ENCODE peak calls at places on chromosomes 3 and 15, in eight cellular contexts. H is IMR-90, T is Peyer's patch, D is adipocyte, E is neural progenitor cell, F is suprapubic skin, J is kidney, Z is body of pancreas. A is an unnamed sample. For H3K36me3, the result is how much of the 10 kb centered on the place peaks cover.

GRCh38 chr15:85004551-85004950 is 22.9 kb downstream of the PDE8A start:
- DNase-seq in H (no peak), T (no peak), D (no peak), E (no peak), F (no peak), J (no peak), Z (no peak), A (no peak)

GRCh38 chr3:50339485-50340196 is 995 bp downstream of the RASSF1 start:
- DNase-seq in H (peak), T (no peak), D (no peak), E (no peak), F (no peak), J (no peak), Z (no peak), A (no peak)

GRCh38 chr3:100556656-100557310 is 52.6 kb upstream of the ADGRG7 start:
- DNase-seq in H (peak), T (no peak), D (peak), E (no peak), F (no peak), J (no peak), Z (no peak), A (no peak)

GRCh38 chr3:53495518-53496501 is 1.4 kb downstream of the CACNA1D start:
- DNase-seq in H (no peak), T (peak), D (no peak), E (peak), F (no peak), J (peak), Z (peak), A (peak)

GRCh38 chr3:35932995-35933394 is 293.7 kb downstream of the ARPP21 start:
- DNase-seq in H (peak), T (no peak), D (peak), E (no peak), F (no peak), J (no peak), Z (no peak), A (peak)

GRCh38 chr3:156614642-156615511 is 59.5 kb upstream of the TIPARP start:
- DNase-seq in H (peak), T (no peak), D (peak), E (no peak), F (no peak), J (no peak), Z (no peak), A (peak)

GRCh38 chr3:19734453-19734852 is 199.6 kb downstream of the EFHB start:
- DNase-seq in H (no peak), T (peak), D (no peak), E (no peak), F (no peak), J (no peak), Z (no peak), A (no peak)

GRCh38 chr15:95511680-95512079 is 818.8 kb upstream of the NR2F2 start:
- DNase-seq in H (peak), T (no peak), D (peak), E (no peak), F (no peak), J (no peak), Z (no peak), A (no peak)

GRCh38 chr3:123813876-123814275 is 70.3 kb downstream of the MYLK start:
- DNase-seq in H (no peak), T (no peak), D (peak), E (no peak), F (no peak), J (no peak), Z (no peak), A (no peak)

GRCh38 chr3:139655880-139656279 is 21.9 kb downstream of the NMNAT3 start:
- DNase-seq in H (no peak), T (no peak), D (peak), E (no peak), F (no peak), J (no peak), Z (no peak), A (no peak)

GRCh38 chr3:143283432-143284128 is 164.0 kb downstream of the CHST2 start:
- DNase-seq in H (no peak), T (no peak), D (no peak), E (no peak), F (no peak), J (no peak), Z (no peak), A (no peak)

GRCh38 chr15:55791576-55792400 is 48.8 kb upstream of the PRTG start:
- DNase-seq in H (peak), T (no peak), D (peak), E (no peak), F (no peak), J (no peak), Z (no peak), A (no peak)

GRCh38 chr15:101054991-101055390 is 135.8 kb downstream of the LRRK1 start:
- DNase-seq in H (no peak), T (no peak), D (no peak), E (no peak), F (peak), J (peak), Z (no peak), A (no peak)

GRCh38 chr15:75049392-75049791 is 26.0 kb downstream of the PPCDC start:
- DNase-seq in H (peak), T (peak), D (no peak), E (no peak), F (no peak), J (peak), Z (peak), A (peak)

GRCh38 chr15:84981711-84982300 is at the start of gene PDE8A:
- DNase-seq in H (peak), T (peak), D (peak), E (peak), F (peak), J (peak), Z (peak), A (peak)

GRCh38 chr15:88622605-88622975 is 1.4 kb downstream of the AEN start:
- DNase-seq in H (no peak), T (no peak), D (no peak), E (no peak), F (no peak), J (no peak), Z (no peak), A (no peak)

GRCh38 chr3:16366581-16366980 is 101.6 kb downstream of the OXNAD1 start:
- DNase-seq in H (no peak), T (no peak), D (no peak), E (no peak), F (no peak), J (no peak), Z (no peak), A (no peak)

GRCh38 chr3:13497386-13497785 is 17.3 kb downstream of the HDAC11 start:
- DNase-seq in H (no peak), T (no peak), D (peak), E (no peak), F (peak), J (peak), Z (no peak), A (no peak)

GRCh38 chr3:164806188-164806587 is 272.1 kb downstream of the SI start:
- DNase-seq in H (no peak), T (no peak), D (peak), E (no peak), F (no peak), J (no peak), Z (no peak), A (no peak)

GRCh38 chr3:51568041-51568440 is 29.5 kb downstream of the RAD54L2 start:
- DNase-seq in H (no peak), T (no peak), D (peak), E (peak), F (no peak), J (no peak), Z (no peak), A (no peak)

GRCh38 chr15:26759991-26760390 is 12.9 kb downstream of the GABRB3 start:
- DNase-seq in H (no peak), T (no peak), D (no peak), E (no peak), F (no peak), J (no peak), Z (no peak), A (no peak)

GRCh38 chr3:58072046-58072445 is 63.8 kb downstream of the FLNB start:
- DNase-seq in H (peak), T (no peak), D (peak), E (no peak), F (peak), J (no peak), Z (no peak), A (no peak)

GRCh38 chr3:44825264-44825925 is 36.3 kb upstream of the TMEM42 start:
- DNase-seq in H (peak), T (no peak), D (peak), E (no peak), F (no peak), J (no peak), Z (no peak), A (no peak)

GRCh38 chr15:40115670-40116093 is 7.0 kb upstream of the BMF start:
- DNase-seq in H (no peak), T (no peak), D (no peak), E (no peak), F (no peak), J (peak), Z (peak), A (peak)

GRCh38 chr3:71658131-71658530 is 67.1 kb downstream of the EIF4E3 start:
- DNase-seq in H (peak), T (no peak), D (peak), E (no peak), F (peak), J (peak), Z (peak), A (peak)

GRCh38 chr15:85598718-85599398 is 195.9 kb downstream of the KLHL25 start:
- DNase-seq in H (no peak), T (no peak), D (no peak), E (peak), F (no peak), J (no peak), Z (no peak), A (no peak)

GRCh38 chr3:65402597-65402996 is 636.1 kb downstream of the MAGI1 start:
- DNase-seq in H (peak), T (no peak), D (peak), E (no peak), F (no peak), J (no peak), Z (no peak), A (no peak)

GRCh38 chr3:125150525-125151436 is 61.8 kb downstream of the SLC12A8 start:
- DNase-seq in H (peak), T (no peak), D (no peak), E (peak), F (no peak), J (no peak), Z (peak), A (no peak)

GRCh38 chr3:39124876-39125836 is 17.7 kb downstream of the TTC21A start:
- DNase-seq in H (peak), T (peak), D (peak), E (peak), F (no peak), J (peak), Z (peak), A (no peak)

GRCh38 chr3:47009225-47010049 is 30.0 kb downstream of the NBEAL2 start:
- DNase-seq in H (peak), T (peak), D (peak), E (peak), F (peak), J (peak), Z (peak), A (peak)

GRCh38 chr15:40151991-40152390 is 8.9 kb upstream of the BUB1B start:
- DNase-seq in H (no peak), T (no peak), D (no peak), E (no peak), F (no peak), J (no peak), Z (no peak), A (no peak)

GRCh38 chr3:161273589-161274218 is 52.6 kb downstream of the NMD3 start:
- DNase-seq in H (peak), T (no peak), D (peak), E (peak), F (no peak), J (no peak), Z (peak), A (no peak)

GRCh38 chr3:107404727-107405519 is 27.7 kb downstream of the CCDC54 start:
- DNase-seq in H (peak), T (no peak), D (peak), E (no peak), F (no peak), J (no peak), Z (no peak), A (no peak)

GRCh38 chr15:57330619-57331018 is 45.7 kb upstream of the CGNL1 start:
- DNase-seq in H (peak), T (no peak), D (no peak), E (no peak), F (no peak), J (no peak), Z (no peak), A (no peak)

GRCh38 chr3:36295206-36295760 is 85.0 kb upstream of the STAC start:
- DNase-seq in H (no peak), T (no peak), D (no peak), E (no peak), F (no peak), J (no peak), Z (no peak), A (no peak)

GRCh38 chr3:9949115-9949514 is 3.1 kb downstream of the PRRT3 start:
- DNase-seq in H (no peak), T (no peak), D (no peak), E (no peak), F (no peak), J (no peak), Z (no peak), A (no peak)

GRCh38 chr15:90407871-90408317 is 19.9 kb downstream of the IQGAP1 start:
- DNase-seq in H (peak), T (no peak), D (no peak), E (no peak), F (no peak), J (no peak), Z (no peak), A (no peak)

DNA sequence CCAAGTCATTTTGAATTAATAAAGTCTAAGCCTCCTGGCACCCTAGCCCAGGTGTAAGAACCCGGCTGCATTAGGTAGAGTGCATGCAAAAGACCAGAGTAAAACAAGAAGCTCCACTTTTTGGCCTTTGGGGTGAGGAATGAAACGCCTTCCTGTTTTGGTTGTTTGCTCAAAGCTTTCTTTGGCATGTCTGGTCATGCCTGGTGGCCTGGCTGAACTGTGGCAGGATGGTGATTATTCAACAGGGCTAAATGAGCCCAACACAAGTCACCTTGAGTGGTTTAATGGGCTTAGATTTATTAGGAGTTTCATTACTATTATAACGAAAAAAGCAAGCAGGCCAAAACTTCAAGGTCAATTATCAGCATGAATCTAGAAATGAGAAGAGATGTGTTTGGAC is 40.9 kb upstream of the LDHAL6B start:
- DNase-seq in H (no peak), T (no peak), D (no peak), E (no peak), F (no peak), J (no peak), Z (no peak), A (no peak)
- H3K36me3 ChIP-seq in H (under half), T (under half), D (under half), E (under half), F (under half), J (under half), Z (under half), A (under half)

GRCh38 chr3:129555616-129556357 is 12.8 kb downstream of the H1-8 start:
- DNase-seq in H (no peak), T (no peak), D (no peak), E (no peak), F (no peak), J (peak), Z (no peak), A (no peak)

GRCh38 chr3:129553171-129553570 is 10.2 kb downstream of the H1-8 start:
- DNase-seq in H (no peak), T (no peak), D (no peak), E (no peak), F (no peak), J (no peak), Z (no peak), A (no peak)

GRCh38 chr3:129553771-129554170 is 10.8 kb downstream of the H1-8 start:
- DNase-seq in H (no peak), T (no peak), D (no peak), E (no peak), F (no peak), J (no peak), Z (no peak), A (no peak)

GRCh38 chr3:129555176-129555575 is 12.2 kb downstream of the H1-8 start:
- DNase-seq in H (no peak), T (no peak), D (no peak), E (no peak), F (no peak), J (no peak), Z (no peak), A (peak)

DNA sequence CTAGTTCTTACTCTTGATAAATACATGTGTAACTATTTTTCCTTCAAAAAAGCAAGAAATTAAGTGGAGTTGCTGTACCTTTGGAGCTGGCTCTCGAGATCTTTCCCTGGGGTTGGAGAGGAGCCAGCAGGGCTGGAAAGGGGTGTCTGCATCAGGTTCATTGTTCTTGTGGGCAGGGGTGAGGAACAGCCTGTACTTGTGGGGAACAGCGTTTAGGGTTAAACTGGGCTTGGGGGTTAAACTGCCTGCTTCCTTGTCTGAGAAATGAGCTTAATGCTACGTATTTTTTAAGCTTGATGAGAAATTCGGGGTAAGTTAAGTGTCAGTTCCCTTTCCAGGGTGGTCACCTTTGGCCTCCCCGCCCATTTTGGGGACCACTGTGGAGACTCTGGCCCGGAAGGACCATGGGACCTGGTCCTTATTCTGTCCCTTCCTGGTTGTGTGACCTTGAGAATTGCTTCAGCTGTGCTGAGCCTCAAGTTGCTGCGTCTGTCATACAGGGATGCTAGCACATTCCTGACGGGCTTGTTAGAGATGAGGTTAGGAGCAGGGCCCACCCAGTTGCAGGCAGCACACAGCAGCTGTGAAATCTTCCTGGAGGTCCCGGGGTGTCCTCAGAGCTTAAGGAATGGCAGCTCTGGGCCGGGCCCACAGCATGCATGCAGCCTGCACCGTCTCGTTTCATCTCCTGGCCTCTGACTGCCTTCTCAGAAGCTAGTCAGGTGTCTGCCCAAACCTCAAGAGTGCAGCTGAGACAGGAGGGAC is 11.6 kb downstream of the H1-8 start:
- DNase-seq in H (no peak), T (no peak), D (no peak), E (peak), F (no peak), J (no peak), Z (no peak), A (no peak)
- H3K36me3 ChIP-seq in H (under half), T (under half), D (under half), E (under half), F (under half), J (under half), Z (under half), A (under half)

GRCh38 chr3:172816968-172817367 is 66.4 kb downstream of the ECT2 start:
- DNase-seq in H (no peak), T (no peak), D (no peak), E (no peak), F (no peak), J (no peak), Z (no peak), A (no peak)

GRCh38 chr3:172815857-172816256 is 65.3 kb downstream of the ECT2 start:
- DNase-seq in H (no peak), T (no peak), D (no peak), E (no peak), F (no peak), J (no peak), Z (no peak), A (no peak)

GRCh38 chr3:172813462-172813861 is 62.9 kb downstream of the ECT2 start:
- DNase-seq in H (no peak), T (no peak), D (no peak), E (no peak), F (no peak), J (no peak), Z (no peak), A (no peak)

GRCh38 chr3:172811099-172811498 is 60.6 kb downstream of the ECT2 start:
- DNase-seq in H (no peak), T (no peak), D (no peak), E (no peak), F (no peak), J (no peak), Z (no peak), A (no peak)

GRCh38 chr3:172816281-172816680 is 65.8 kb downstream of the ECT2 start:
- DNase-seq in H (no peak), T (no peak), D (no peak), E (no peak), F (no peak), J (no peak), Z (no peak), A (no peak)
- H3K36me3 ChIP-seq in H (under half), T (under half), D (under half), E (under half), F (under half), J (under half), Z (under half), A (under half)

DNA sequence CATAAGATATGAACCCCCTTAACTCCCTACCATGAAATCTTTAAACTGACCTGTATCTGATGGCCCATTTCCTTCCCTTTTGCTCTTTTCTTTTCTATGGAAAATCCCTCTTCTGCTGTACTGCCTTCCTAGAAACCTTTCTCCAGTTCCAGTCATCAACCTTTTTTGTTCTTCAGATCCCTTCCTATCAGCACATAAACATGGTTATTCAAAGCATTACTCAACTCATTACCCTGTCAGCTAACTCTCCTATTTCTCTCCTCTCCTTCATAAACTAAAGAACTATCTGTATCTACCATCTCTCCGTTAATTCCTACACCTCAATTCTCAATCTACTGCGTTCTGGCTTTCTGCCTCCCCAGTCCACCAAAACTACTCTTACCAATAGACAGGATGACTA is 13.0 kb downstream of the TERC start:
- DNase-seq in H (no peak), T (no peak), D (no peak), E (no peak), F (no peak), J (no peak), Z (no peak), A (no peak)
- H3K36me3 ChIP-seq in H (under half), T (under half), D (under half), E (under half), F (under half), J (under half), Z (under half), A (under half)

A was measured in mucosa of descending colon.